ENCODE peak calls at places on chromosomes 5 and 9, in ten cellular contexts. I is A549, Q is MM.1S, T is HCT116, G is PC-3, R is fibroblast of lung, M is GM23248, A is Karpas-422, U is mesenchymal stem cell, K is neural progenitor cell. P is an unnamed sample.

GRCh38 chr5:34923694-34924461 is 5.5 kb upstream of the DNAJC21 start:
- DNase-seq in A (peak; percentile 48), T (peak; percentile 74), Q (no peak), K (no peak), M (peak; percentile 91), U (peak; percentile 93), G (peak; percentile 97), R (peak; percentile 88), I (peak; percentile 62), P (peak; percentile 63)

GRCh38 chr5:56215019-56215830 is 17.9 kb downstream of the ANKRD55 start:
- DNase-seq in A (no peak), K (no peak), U (no peak), Q (no peak), M (no peak), I (no peak), T (no peak), G (no peak), R (no peak), P (no peak)

GRCh38 chr9:123642291-123643278 is 286.6 kb downstream of the CRB2 start:
- DNase-seq in I (no peak), K (no peak), Q (no peak), A (no peak), R (peak; percentile 67), U (no peak), M (no peak), G (no peak), T (no peak), P (peak; percentile 73)

GRCh38 chr5:78905084-78905938 is 79.8 kb downstream of the ARSB start:
- DNase-seq in Q (no peak), U (peak; percentile 26), K (no peak), G (no peak), T (no peak), R (no peak), A (no peak), I (no peak), M (peak; percentile 47), P (no peak)

GRCh38 chr9:102273952-102274351 is 535.5 kb upstream of the GRIN3A start:
- DNase-seq in Q (no peak), K (no peak), A (no peak), G (peak; percentile 54), M (no peak), U (no peak), I (no peak), R (no peak), T (no peak), P (no peak)

GRCh38 chr9:120538339-120538738 is 41.6 kb downstream of the CDK5RAP2 start:
- DNase-seq in Q (no peak), G (no peak), I (peak; percentile 11), A (no peak), U (peak; percentile 25), R (no peak), M (no peak), K (no peak), T (no peak), P (no peak)

GRCh38 chr9:119701651-119702050 is 332.4 kb upstream of the BRINP1 start:
- DNase-seq in M (no peak), A (no peak), G (no peak), K (no peak), R (no peak), I (no peak), U (no peak), Q (no peak), T (no peak), P (no peak)

GRCh38 chr5:139862313-139862712 is 66.7 kb downstream of the PSD2 start:
- DNase-seq in U (peak; percentile 74), A (peak; percentile 57), I (no peak), G (no peak), R (peak; percentile 8), T (no peak), Q (no peak), K (no peak), M (peak; percentile 85), P (no peak)

GRCh38 chr5:151023651-151024050 is 3.3 kb downstream of the GPX3 start:
- DNase-seq in Q (no peak), A (no peak), I (no peak), U (no peak), M (peak; percentile 38), K (no peak), T (no peak), G (peak; percentile 95), R (peak; percentile 74), P (no peak)

GRCh38 chr9:107422189-107422802 is 67.3 kb downstream of the KLF4 start:
- DNase-seq in Q (peak; percentile 49), A (peak; percentile 88), K (peak; percentile 92), G (peak; percentile 75), U (peak; percentile 86), T (peak; percentile 78), R (peak; percentile 79), I (peak; percentile 81), M (peak; percentile 85), P (peak; percentile 90)

GRCh38 chr9:74973714-74974113 is 21.0 kb upstream of the C9orf40 start:
- DNase-seq in A (no peak), T (no peak), R (no peak), Q (no peak), K (peak; percentile 17), I (no peak), U (no peak), M (no peak), G (no peak), P (no peak)

DNA sequence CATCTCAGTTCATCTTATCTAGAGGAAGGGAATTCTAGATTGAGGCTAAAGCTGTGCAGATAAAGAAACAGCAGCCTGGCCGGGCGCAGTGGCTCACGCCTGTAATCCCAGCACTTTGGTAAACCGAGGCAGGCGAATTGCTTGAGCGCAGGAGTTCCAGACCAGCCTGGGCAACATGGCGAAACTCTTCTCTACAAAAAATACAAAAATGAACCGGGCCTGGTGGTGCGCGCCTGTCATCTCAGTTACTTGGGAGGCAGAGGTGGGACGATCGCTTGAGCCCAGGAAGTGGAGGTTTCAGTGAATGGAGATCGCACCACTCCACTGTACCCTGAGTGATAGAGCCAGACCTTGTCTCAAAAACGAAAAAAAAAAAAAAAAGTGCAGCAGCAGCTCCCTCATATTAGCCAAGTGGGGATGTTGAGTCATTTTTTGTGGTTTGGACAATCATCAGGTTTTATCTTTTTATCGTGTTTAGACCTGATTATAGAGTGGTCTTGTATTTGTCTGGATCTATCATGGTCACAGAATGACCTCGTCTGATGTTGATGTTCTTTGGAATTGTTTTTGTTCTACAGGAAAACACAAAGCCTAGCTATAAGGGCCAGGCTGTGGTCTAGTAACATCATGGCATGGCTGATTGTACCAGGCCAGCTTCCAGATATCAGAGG is 1.5 kb upstream of the FBXW11 start:
- DNase-seq in A (no peak), K (no peak), I (no peak), G (peak; percentile 60), Q (no peak), T (no peak), M (peak; percentile 70), U (peak; percentile 82), R (peak; percentile 23), P (no peak)
- H3K4me2 ChIP-seq in A (peak overlapping the region; percentile 90), K (peak overlapping the region; percentile 79), I (peak overlapping the region; percentile 92), G (peak overlapping the region; percentile 99), Q (peak overlapping the region; percentile 97), T (peak overlapping the region; percentile 89), M (peak overlapping the region; percentile 98), U (peak overlapping the region; percentile 58), R (peak overlapping the region; percentile 100), P (peak overlapping the region; percentile 91)

GRCh38 chr5:103434057-103434456 is 128.5 kb downstream of the NUDT12 start:
- DNase-seq in T (no peak), K (peak; percentile 61), M (no peak), Q (no peak), I (no peak), R (no peak), U (no peak), A (no peak), G (no peak), P (no peak)
- H3K4me2 ChIP-seq in T (peak overlapping the region; percentile 41), K (no peak overlapping the region), M (peak overlapping the region; percentile 44), Q (no peak overlapping the region), I (no peak overlapping the region), R (peak overlapping the region; percentile 8), U (no peak overlapping the region), A (no peak overlapping the region), G (no peak overlapping the region), P (no peak overlapping the region)

GRCh38 chr5:158178535-158178934 is 319.6 kb upstream of the CLINT1 start:
- DNase-seq in U (no peak), A (no peak), M (no peak), I (no peak), R (no peak), Q (no peak), G (no peak), K (peak; percentile 11), T (no peak), P (no peak)

GRCh38 chr5:158172005-158172404 is 313.1 kb upstream of the CLINT1 start:
- DNase-seq in Q (no peak), M (no peak), T (no peak), I (no peak), G (no peak), K (no peak), U (no peak), A (no peak), R (no peak), P (no peak)

GRCh38 chr5:158175664-158176507 is 316.9 kb upstream of the CLINT1 start:
- DNase-seq in T (no peak), U (no peak), K (peak; percentile 38), R (no peak), I (no peak), Q (no peak), G (peak; percentile 87), A (no peak), M (peak; percentile 4), P (peak; percentile 28)

GRCh38 chr5:158170534-158170933 is 311.6 kb upstream of the CLINT1 start:
- DNase-seq in G (no peak), T (no peak), Q (no peak), R (no peak), K (no peak), U (no peak), A (no peak), M (no peak), I (no peak), P (no peak)

DNA sequence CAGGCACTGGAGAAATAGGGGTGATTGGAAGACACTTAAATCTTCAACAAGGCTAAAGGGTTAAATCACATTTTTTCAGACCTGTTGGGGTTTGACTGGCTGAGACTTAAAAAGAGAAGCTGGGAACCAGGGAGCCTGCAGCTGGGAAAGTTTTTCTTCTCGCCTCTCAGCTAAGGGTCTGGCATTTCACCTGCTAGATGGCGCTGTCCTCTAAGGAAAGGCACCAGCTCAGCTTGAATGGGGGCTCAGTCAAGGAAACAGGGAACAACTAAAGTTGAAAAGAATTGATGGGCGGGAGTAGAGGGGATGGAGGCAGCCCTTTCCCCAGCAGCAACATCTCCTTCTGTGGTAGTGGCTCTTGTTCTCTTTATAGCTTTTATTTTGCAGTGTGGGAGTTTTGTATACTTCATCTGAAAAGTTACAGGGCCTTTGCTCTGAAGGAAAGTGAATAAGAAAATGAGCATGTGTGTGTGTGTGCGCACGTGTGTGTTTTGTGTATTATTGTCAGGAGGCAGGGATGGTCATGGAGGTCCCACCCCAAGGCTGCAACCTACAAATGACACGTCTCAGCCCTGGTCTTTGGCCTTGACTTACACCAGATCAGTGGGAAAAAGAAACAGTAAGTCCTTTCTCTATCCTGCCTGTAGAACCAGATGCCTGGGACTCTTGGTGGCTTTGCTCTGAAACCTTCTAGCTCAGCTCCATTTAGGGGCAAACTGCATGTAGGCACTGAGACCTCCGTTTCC is 316.1 kb upstream of the CLINT1 start:
- DNase-seq in K (peak; percentile 92), G (peak; percentile 90), T (peak; percentile 24), Q (peak; percentile 68), I (peak; percentile 59), U (peak; percentile 55), A (peak; percentile 87), M (peak; percentile 83), R (peak; percentile 78), P (peak; percentile 86)
- H3K4me2 ChIP-seq in K (peak overlapping the region; percentile 54), G (peak overlapping the region; percentile 54), T (no peak overlapping the region), Q (no peak overlapping the region), I (no peak overlapping the region), U (no peak overlapping the region), A (no peak overlapping the region), M (no peak overlapping the region), R (no peak overlapping the region), P (peak overlapping the region; percentile 35)

GRCh38 chr5:1050449-1051365 is 42.1 kb downstream of the NKD2 start:
- DNase-seq in U (no peak), G (no peak), T (no peak), Q (peak; percentile 84), A (no peak), M (no peak), K (peak; percentile 21), I (no peak), R (no peak), P (no peak)
- H3K4me2 ChIP-seq in U (no peak overlapping the region), G (no peak overlapping the region), T (no peak overlapping the region), Q (no peak overlapping the region), A (no peak overlapping the region), M (no peak overlapping the region), K (no peak overlapping the region), I (no peak overlapping the region), R (no peak overlapping the region), P (no peak overlapping the region)